ENCODE peak calls at places on chromosomes 7 and 10, in six cellular contexts. One of them, this sample, is unnamed. For H3K4me1, the result is how much of the 10 kb centered on the place peaks cover.

GRCh38 chr10:35712486-35712885 is 70.4 kb upstream of the FZD8 start:
- DNase-seq in astrocyte: no peak
- DNase-seq in lower lobe of right lung: no peak
- DNase-seq in GM23248: no peak
- DNase-seq in left lung: no peak
- DNase-seq in Peyer's patch: no peak
- DNase-seq in this sample: no peak

GRCh38 chr7:149232362-149232761 is 7.1 kb upstream of the ZNF212 start:
- DNase-seq in left lung: no peak
- DNase-seq in GM23248: no peak
- DNase-seq in lower lobe of right lung: no peak
- DNase-seq in astrocyte: no peak
- DNase-seq in Peyer's patch: no peak
- DNase-seq in this sample: no peak

GRCh38 chr10:32957341-32958084 is 517 bp downstream of the ITGB1 start:
- DNase-seq in lower lobe of right lung: peak
- DNase-seq in astrocyte: no peak
- DNase-seq in GM23248: peak
- DNase-seq in Peyer's patch: peak
- DNase-seq in left lung: peak
- DNase-seq in this sample: peak

GRCh38 chr10:5532618-5533097 is 7.9 kb downstream of the CALML3 start:
- DNase-seq in astrocyte: no peak
- DNase-seq in lower lobe of right lung: no peak
- DNase-seq in GM23248: peak
- DNase-seq in left lung: peak
- DNase-seq in Peyer's patch: peak
- DNase-seq in this sample: no peak

GRCh38 chr7:101308245-101309085 is 13.1 kb downstream of the IFT22 start:
- DNase-seq in lower lobe of right lung: peak
- DNase-seq in GM23248: peak
- DNase-seq in left lung: peak
- DNase-seq in Peyer's patch: peak
- DNase-seq in astrocyte: peak
- DNase-seq in this sample: peak

GRCh38 chr7:156684251-156684650 is 43.7 kb downstream of the RNF32 start:
- DNase-seq in left lung: no peak
- DNase-seq in lower lobe of right lung: no peak
- DNase-seq in GM23248: no peak
- DNase-seq in Peyer's patch: no peak
- DNase-seq in astrocyte: no peak
- DNase-seq in this sample: no peak

GRCh38 chr7:152568972-152569371 is 107.0 kb downstream of the XRCC2 start:
- DNase-seq in astrocyte: no peak
- DNase-seq in GM23248: no peak
- DNase-seq in left lung: no peak
- DNase-seq in Peyer's patch: no peak
- DNase-seq in lower lobe of right lung: no peak
- DNase-seq in this sample: no peak

GRCh38 chr7:142516038-142516501 is 233.2 kb upstream of the PRSS1 start:
- DNase-seq in astrocyte: peak
- DNase-seq in GM23248: peak
- DNase-seq in Peyer's patch: peak
- DNase-seq in lower lobe of right lung: no peak
- DNase-seq in left lung: peak
- DNase-seq in this sample: no peak

GRCh38 chr10:126504761-126505112 is 116.5 kb upstream of the ADAM12 start:
- DNase-seq in Peyer's patch: no peak
- DNase-seq in GM23248: peak
- DNase-seq in left lung: no peak
- DNase-seq in astrocyte: no peak
- DNase-seq in lower lobe of right lung: no peak
- DNase-seq in this sample: no peak

GRCh38 chr7:95213809-95214492 is 110.4 kb downstream of the PON1 start:
- DNase-seq in Peyer's patch: peak
- DNase-seq in lower lobe of right lung: no peak
- DNase-seq in astrocyte: peak
- DNase-seq in GM23248: peak
- DNase-seq in left lung: peak
- DNase-seq in this sample: peak

GRCh38 chr10:88618496-88618895 is 31.9 kb downstream of the LIPJ start:
- DNase-seq in Peyer's patch: no peak
- DNase-seq in left lung: no peak
- DNase-seq in astrocyte: no peak
- DNase-seq in GM23248: peak
- DNase-seq in lower lobe of right lung: no peak
- DNase-seq in this sample: no peak

GRCh38 chr7:98862716-98863420 is 6.9 kb downstream of the TMEM130 start:
- DNase-seq in left lung: no peak
- DNase-seq in GM23248: no peak
- DNase-seq in Peyer's patch: no peak
- DNase-seq in astrocyte: no peak
- DNase-seq in lower lobe of right lung: no peak
- DNase-seq in this sample: peak

GRCh38 chr10:44395396-44395795 is 10.5 kb upstream of the CXCL12 start:
- DNase-seq in astrocyte: no peak
- DNase-seq in lower lobe of right lung: no peak
- DNase-seq in Peyer's patch: no peak
- DNase-seq in left lung: no peak
- DNase-seq in GM23248: no peak
- DNase-seq in this sample: peak

GRCh38 chr7:131627589-131628212 is 71.3 kb upstream of the PODXL start:
- DNase-seq in GM23248: no peak
- DNase-seq in astrocyte: no peak
- DNase-seq in left lung: no peak
- DNase-seq in Peyer's patch: no peak
- DNase-seq in lower lobe of right lung: no peak
- DNase-seq in this sample: no peak

GRCh38 chr7:121020243-121020642 is 31.7 kb downstream of the CPED1 start:
- DNase-seq in left lung: no peak
- DNase-seq in astrocyte: peak
- DNase-seq in lower lobe of right lung: no peak
- DNase-seq in Peyer's patch: no peak
- DNase-seq in GM23248: peak
- DNase-seq in this sample: no peak

GRCh38 chr10:69464801-69465401 is 13.6 kb downstream of the TSPAN15 start:
- DNase-seq in lower lobe of right lung: peak
- DNase-seq in Peyer's patch: peak
- DNase-seq in astrocyte: no peak
- DNase-seq in left lung: no peak
- DNase-seq in GM23248: no peak
- DNase-seq in this sample: peak

GRCh38 chr10:94194256-94194655 is 168.5 kb downstream of the NOC3L start:
- DNase-seq in Peyer's patch: no peak
- DNase-seq in left lung: no peak
- DNase-seq in lower lobe of right lung: no peak
- DNase-seq in GM23248: peak
- DNase-seq in astrocyte: peak
- DNase-seq in this sample: no peak

GRCh38 chr10:43294241-43294658 is 27.4 kb upstream of the RASGEF1A start:
- DNase-seq in Peyer's patch: peak
- DNase-seq in GM23248: no peak
- DNase-seq in astrocyte: no peak
- DNase-seq in left lung: no peak
- DNase-seq in lower lobe of right lung: no peak
- DNase-seq in this sample: no peak

GRCh38 chr7:22549667-22550513 is 49.9 kb upstream of the STEAP1B start:
- DNase-seq in left lung: no peak
- DNase-seq in Peyer's patch: peak
- DNase-seq in astrocyte: no peak
- DNase-seq in GM23248: peak
- DNase-seq in lower lobe of right lung: no peak
- DNase-seq in this sample: no peak

GRCh38 chr7:116588225-116588624 is 63.4 kb downstream of the CAV1 start:
- DNase-seq in lower lobe of right lung: no peak
- DNase-seq in left lung: no peak
- DNase-seq in Peyer's patch: no peak
- DNase-seq in astrocyte: peak
- DNase-seq in GM23248: peak
- DNase-seq in this sample: no peak

GRCh38 chr10:23158370-23158769 is 33.7 kb upstream of the PTF1A start:
- DNase-seq in left lung: no peak
- DNase-seq in astrocyte: peak
- DNase-seq in GM23248: peak
- DNase-seq in lower lobe of right lung: no peak
- DNase-seq in Peyer's patch: peak
- DNase-seq in this sample: no peak

GRCh38 chr7:74454059-74454947 is 597 bp downstream of the GTF2IRD1 start:
- DNase-seq in lower lobe of right lung: no peak
- DNase-seq in GM23248: peak
- DNase-seq in left lung: no peak
- DNase-seq in Peyer's patch: no peak
- DNase-seq in astrocyte: no peak
- DNase-seq in this sample: peak

GRCh38 chr10:14923972-14924371 is 29.9 kb downstream of the DCLRE1C start:
- DNase-seq in left lung: no peak
- DNase-seq in Peyer's patch: no peak
- DNase-seq in astrocyte: no peak
- DNase-seq in lower lobe of right lung: no peak
- DNase-seq in GM23248: no peak
- DNase-seq in this sample: no peak

GRCh38 chr7:32518534-32519140 is 23.3 kb downstream of the AVL9 start:
- DNase-seq in left lung: no peak
- DNase-seq in Peyer's patch: no peak
- DNase-seq in GM23248: peak
- DNase-seq in lower lobe of right lung: no peak
- DNase-seq in astrocyte: peak
- DNase-seq in this sample: no peak

GRCh38 chr10:29132821-29133156 is 156.1 kb upstream of the LYZL1 start:
- DNase-seq in astrocyte: no peak
- DNase-seq in GM23248: no peak
- DNase-seq in lower lobe of right lung: no peak
- DNase-seq in Peyer's patch: no peak
- DNase-seq in left lung: no peak
- DNase-seq in this sample: no peak

GRCh38 chr7:130940907-130941306 is 206.9 kb upstream of the KLF14 start:
- DNase-seq in Peyer's patch: no peak
- DNase-seq in astrocyte: no peak
- DNase-seq in left lung: no peak
- DNase-seq in lower lobe of right lung: no peak
- DNase-seq in GM23248: no peak
- DNase-seq in this sample: peak

DNA sequence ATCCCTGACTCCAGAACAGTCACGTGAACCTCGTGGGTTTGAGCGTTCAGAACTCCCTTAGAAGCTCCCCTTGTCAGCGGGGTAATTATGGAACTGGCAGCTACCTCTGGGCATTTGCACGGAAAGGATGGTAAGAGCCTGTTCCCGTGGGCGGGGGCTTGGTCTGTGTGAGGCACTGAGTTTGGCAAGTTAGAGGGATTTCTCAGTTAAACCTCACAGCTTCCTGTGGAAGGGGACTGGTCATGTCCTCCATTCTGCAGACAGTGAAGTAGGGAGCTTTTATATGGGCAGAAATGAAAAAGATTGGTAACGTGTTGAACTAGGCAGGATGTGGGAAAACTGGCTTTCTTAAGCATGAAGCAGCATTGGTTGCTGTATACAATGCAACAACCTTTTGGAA is 16.0 kb downstream of the PALD1 start:
- DNase-seq in lower lobe of right lung: peak
- DNase-seq in GM23248: peak
- DNase-seq in left lung: no peak
- DNase-seq in Peyer's patch: no peak
- DNase-seq in astrocyte: no peak
- DNase-seq in this sample: no peak
- H3K4me1 ChIP-seq in lower lobe of right lung: half or more
- H3K4me1 ChIP-seq in GM23248: under half
- H3K4me1 ChIP-seq in left lung: half or more
- H3K4me1 ChIP-seq in Peyer's patch: under half
- H3K4me1 ChIP-seq in astrocyte: under half
- H3K4me1 ChIP-seq in this sample: under half

GRCh38 chr10:91593366-91593765 is 39.5 kb downstream of the PPP1R3C start:
- DNase-seq in Peyer's patch: no peak
- DNase-seq in GM23248: no peak
- DNase-seq in astrocyte: no peak
- DNase-seq in lower lobe of right lung: no peak
- DNase-seq in left lung: no peak
- DNase-seq in this sample: no peak
- H3K4me1 ChIP-seq in Peyer's patch: under half
- H3K4me1 ChIP-seq in GM23248: half or more
- H3K4me1 ChIP-seq in astrocyte: half or more
- H3K4me1 ChIP-seq in lower lobe of right lung: under half
- H3K4me1 ChIP-seq in left lung: under half
- H3K4me1 ChIP-seq in this sample: under half

DNA sequence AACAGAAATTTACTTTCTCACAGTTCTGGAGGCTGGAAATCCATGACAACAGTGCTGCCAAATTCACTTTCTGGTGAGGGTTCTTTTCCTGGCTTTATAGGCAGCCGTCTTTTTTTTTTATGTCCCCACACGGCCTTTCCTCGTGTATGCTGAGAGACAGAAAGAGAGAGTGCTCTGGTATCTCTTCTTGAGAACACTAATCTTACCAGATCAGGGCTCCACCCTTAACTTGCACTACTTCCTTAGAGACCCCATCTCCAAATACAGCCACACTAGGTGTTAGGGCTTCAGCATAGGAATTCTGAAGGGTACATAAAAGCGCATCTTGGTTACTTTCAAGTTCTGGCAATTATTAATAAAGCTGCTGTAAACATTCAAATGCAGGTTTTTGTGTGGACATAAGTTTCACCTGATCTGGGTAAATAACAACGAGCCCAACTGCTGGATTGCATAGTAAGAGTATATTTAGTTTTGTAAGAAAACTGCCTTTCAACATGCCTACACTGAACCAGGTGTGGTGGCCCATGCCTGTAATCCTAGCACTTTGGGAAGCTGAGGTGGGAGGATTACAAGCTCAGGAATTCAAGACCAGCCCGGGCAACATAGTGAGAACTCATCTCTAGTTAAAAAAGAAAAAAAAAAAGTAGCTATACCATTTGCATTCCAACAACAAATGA is 8.2 kb upstream of the C1GALT1 start:
- DNase-seq in GM23248: no peak
- DNase-seq in Peyer's patch: no peak
- DNase-seq in left lung: no peak
- DNase-seq in lower lobe of right lung: no peak
- DNase-seq in astrocyte: no peak
- DNase-seq in this sample: no peak
- H3K4me1 ChIP-seq in GM23248: under half
- H3K4me1 ChIP-seq in Peyer's patch: under half
- H3K4me1 ChIP-seq in left lung: under half
- H3K4me1 ChIP-seq in lower lobe of right lung: under half
- H3K4me1 ChIP-seq in astrocyte: under half
- H3K4me1 ChIP-seq in this sample: under half

DNA sequence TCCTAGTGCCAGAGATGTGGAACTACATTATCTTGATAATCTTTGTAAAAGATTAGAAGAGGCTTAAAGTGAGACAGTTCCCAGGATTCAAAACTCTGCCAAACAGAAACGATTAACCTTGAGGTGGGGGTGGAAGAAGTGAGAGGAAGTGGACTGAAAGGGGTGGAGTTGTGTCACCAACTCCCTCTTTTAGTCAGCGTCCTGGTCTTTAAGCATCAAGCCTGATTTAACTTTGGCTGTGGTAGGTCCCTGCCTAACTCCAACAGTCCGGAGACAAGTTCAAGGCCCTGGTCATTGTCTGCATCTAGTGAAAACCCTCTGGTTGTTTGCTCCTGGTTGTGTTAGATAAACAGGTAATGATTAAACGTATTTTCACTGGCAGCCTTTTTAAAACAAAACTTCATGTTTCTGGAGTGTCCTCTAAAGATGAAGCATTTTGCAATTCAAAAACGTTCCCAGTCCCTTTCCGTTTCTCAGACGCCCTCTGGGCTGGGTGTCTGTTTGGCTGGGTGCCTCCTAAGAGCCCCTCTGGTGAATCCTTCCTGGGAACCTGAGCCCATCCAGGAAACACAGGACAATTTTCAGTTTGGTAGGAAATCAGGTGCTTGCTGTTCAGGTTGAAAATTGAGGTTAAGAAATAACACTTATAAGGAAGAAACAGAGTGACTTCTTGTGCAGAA is 76.5 kb downstream of the CHN2 start:
- DNase-seq in astrocyte: peak
- DNase-seq in Peyer's patch: no peak
- DNase-seq in left lung: no peak
- DNase-seq in lower lobe of right lung: no peak
- DNase-seq in GM23248: no peak
- DNase-seq in this sample: no peak
- H3K4me1 ChIP-seq in astrocyte: under half
- H3K4me1 ChIP-seq in Peyer's patch: under half
- H3K4me1 ChIP-seq in left lung: under half
- H3K4me1 ChIP-seq in lower lobe of right lung: under half
- H3K4me1 ChIP-seq in GM23248: under half
- H3K4me1 ChIP-seq in this sample: under half